ENCODE peak calls at places on chromosomes 4 and X, in six cellular contexts. One of them, this sample, is unnamed.

GRCh38 chr4:99614491-99614890 is 39.9 kb downstream of the MTTP start:
- DNase-seq in foreskin fibroblast: no peak
- DNase-seq in left ventricle myocardium inferior: no peak
- DNase-seq in brain microvascular endothelial cell: no peak
- DNase-seq in lung: no peak
- DNase-seq in right atrium auricular region: no peak
- DNase-seq in this sample: no peak

GRCh38 chr4:11446156-11446811 is 17.6 kb upstream of the HS3ST1 start:
- DNase-seq in foreskin fibroblast: no peak
- DNase-seq in left ventricle myocardium inferior: no peak
- DNase-seq in brain microvascular endothelial cell: peak; percentile 5
- DNase-seq in lung: no peak
- DNase-seq in right atrium auricular region: no peak
- DNase-seq in this sample: peak; percentile 68

GRCh38 chrX:134688839-134689238 is 30.6 kb upstream of the PLAC1 start:
- DNase-seq in foreskin fibroblast: peak; percentile 38
- DNase-seq in left ventricle myocardium inferior: no peak
- DNase-seq in brain microvascular endothelial cell: peak; percentile 18
- DNase-seq in lung: no peak
- DNase-seq in right atrium auricular region: no peak
- DNase-seq in this sample: peak; percentile 42

GRCh38 chr4:16079046-16079445 is 4.8 kb downstream of the PROM1 start:
- DNase-seq in foreskin fibroblast: no peak
- DNase-seq in left ventricle myocardium inferior: no peak
- DNase-seq in brain microvascular endothelial cell: no peak
- DNase-seq in lung: no peak
- DNase-seq in right atrium auricular region: no peak
- DNase-seq in this sample: no peak

GRCh38 chr4:25970691-25971427 is 56.8 kb downstream of the SMIM20 start:
- DNase-seq in foreskin fibroblast: peak; percentile 14
- DNase-seq in left ventricle myocardium inferior: no peak
- DNase-seq in brain microvascular endothelial cell: peak; percentile 33
- DNase-seq in lung: no peak
- DNase-seq in right atrium auricular region: no peak
- DNase-seq in this sample: no peak

GRCh38 chrX:18210470-18210869 is 10.2 kb downstream of the BEND2 start:
- DNase-seq in foreskin fibroblast: peak; percentile 31
- DNase-seq in left ventricle myocardium inferior: no peak
- DNase-seq in brain microvascular endothelial cell: no peak
- DNase-seq in lung: no peak
- DNase-seq in right atrium auricular region: no peak
- DNase-seq in this sample: peak; percentile 46

GRCh38 chr4:159455675-159456235 is 352.9 kb downstream of the RAPGEF2 start:
- DNase-seq in foreskin fibroblast: peak; percentile 53
- DNase-seq in left ventricle myocardium inferior: no peak
- DNase-seq in brain microvascular endothelial cell: peak; percentile 62
- DNase-seq in lung: no peak
- DNase-seq in right atrium auricular region: no peak
- DNase-seq in this sample: peak; percentile 51

GRCh38 chr4:26671111-26671510 is 87.2 kb downstream of the TBC1D19 start:
- DNase-seq in foreskin fibroblast: no peak
- DNase-seq in left ventricle myocardium inferior: no peak
- DNase-seq in brain microvascular endothelial cell: no peak
- DNase-seq in lung: no peak
- DNase-seq in right atrium auricular region: no peak
- DNase-seq in this sample: no peak

GRCh38 chr4:6019316-6020263 is 1.4 kb upstream of the C4orf50 start:
- DNase-seq in foreskin fibroblast: peak; percentile 13
- DNase-seq in left ventricle myocardium inferior: no peak
- DNase-seq in brain microvascular endothelial cell: peak; percentile 53
- DNase-seq in lung: peak; percentile 36
- DNase-seq in right atrium auricular region: peak; percentile 62
- DNase-seq in this sample: peak; percentile 38

GRCh38 chrX:39527045-39527444 is 570.7 kb downstream of the BCOR start:
- DNase-seq in foreskin fibroblast: peak; percentile 43
- DNase-seq in left ventricle myocardium inferior: no peak
- DNase-seq in brain microvascular endothelial cell: peak; percentile 52
- DNase-seq in lung: no peak
- DNase-seq in right atrium auricular region: no peak
- DNase-seq in this sample: peak; percentile 37

GRCh38 chrX:87017210-87017609 is 500.4 kb upstream of the KLHL4 start:
- DNase-seq in foreskin fibroblast: no peak
- DNase-seq in left ventricle myocardium inferior: no peak
- DNase-seq in brain microvascular endothelial cell: no peak
- DNase-seq in lung: no peak
- DNase-seq in right atrium auricular region: no peak
- DNase-seq in this sample: no peak

GRCh38 chr4:54067163-54067562 is 2.8 kb upstream of the CHIC2 start:
- DNase-seq in foreskin fibroblast: peak; percentile 93
- DNase-seq in left ventricle myocardium inferior: peak; percentile 37
- DNase-seq in brain microvascular endothelial cell: no peak
- DNase-seq in lung: no peak
- DNase-seq in right atrium auricular region: peak; percentile 87
- DNase-seq in this sample: peak; percentile 98

GRCh38 chr4:78370625-78371372 is 180.8 kb upstream of the ANXA3 start:
- DNase-seq in foreskin fibroblast: no peak
- DNase-seq in left ventricle myocardium inferior: no peak
- DNase-seq in brain microvascular endothelial cell: no peak
- DNase-seq in lung: no peak
- DNase-seq in right atrium auricular region: no peak
- DNase-seq in this sample: peak; percentile 10

GRCh38 chr4:10161840-10162239 is 45.2 kb upstream of the WDR1 start:
- DNase-seq in foreskin fibroblast: no peak
- DNase-seq in left ventricle myocardium inferior: no peak
- DNase-seq in brain microvascular endothelial cell: no peak
- DNase-seq in lung: no peak
- DNase-seq in right atrium auricular region: no peak
- DNase-seq in this sample: no peak

GRCh38 chr4:37685726-37686372 is 327 bp downstream of the RELL1 start:
- DNase-seq in foreskin fibroblast: peak; percentile 71
- DNase-seq in left ventricle myocardium inferior: peak; percentile 58
- DNase-seq in brain microvascular endothelial cell: peak; percentile 26
- DNase-seq in lung: peak; percentile 48
- DNase-seq in right atrium auricular region: no peak
- DNase-seq in this sample: no peak

GRCh38 chr4:97720869-97721432 is 422.3 kb downstream of the STPG2 start:
- DNase-seq in foreskin fibroblast: no peak
- DNase-seq in left ventricle myocardium inferior: no peak
- DNase-seq in brain microvascular endothelial cell: peak; percentile 59
- DNase-seq in lung: no peak
- DNase-seq in right atrium auricular region: no peak
- DNase-seq in this sample: peak; percentile 30

GRCh38 chr4:139903845-139904244 is 238.2 kb downstream of the MGST2 start:
- DNase-seq in foreskin fibroblast: peak; percentile 47
- DNase-seq in left ventricle myocardium inferior: no peak
- DNase-seq in brain microvascular endothelial cell: no peak
- DNase-seq in lung: no peak
- DNase-seq in right atrium auricular region: no peak
- DNase-seq in this sample: no peak

DNA sequence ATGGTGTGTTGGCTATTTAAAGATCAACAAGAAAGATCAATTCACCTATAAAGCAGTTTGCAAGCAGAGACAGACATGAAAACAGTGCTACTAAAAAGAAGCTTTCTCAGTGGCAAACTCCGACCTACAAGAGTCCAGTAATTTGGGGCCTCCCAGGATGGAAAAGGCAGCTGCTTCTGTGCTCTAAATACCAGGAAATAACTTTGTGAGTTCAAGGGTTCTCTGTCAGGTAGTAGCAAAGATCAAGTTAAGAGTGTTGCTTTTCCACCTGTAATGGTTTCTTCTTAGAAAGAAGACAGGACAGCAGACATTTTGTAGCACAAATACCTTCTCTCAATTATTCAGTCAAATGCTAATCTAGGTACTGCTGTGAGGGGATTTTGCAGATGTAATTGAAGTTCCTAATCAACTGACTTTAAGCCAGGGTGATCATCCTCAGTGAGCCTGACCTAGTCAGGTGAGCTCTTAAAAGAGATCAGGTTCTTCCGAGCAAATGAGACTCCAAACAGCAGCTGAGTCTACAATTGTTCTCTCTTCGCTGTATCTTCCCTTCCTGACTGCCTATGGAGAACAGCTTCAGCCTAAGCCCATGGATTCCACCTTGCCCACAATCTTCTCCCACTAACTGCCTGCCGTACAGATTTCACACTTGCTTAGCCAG is 13.5 kb downstream of the ANKRD17 start:
- DNase-seq in foreskin fibroblast: no peak
- DNase-seq in left ventricle myocardium inferior: no peak
- DNase-seq in brain microvascular endothelial cell: no peak
- DNase-seq in lung: no peak
- DNase-seq in right atrium auricular region: no peak
- DNase-seq in this sample: no peak
- H3K4me3 ChIP-seq in foreskin fibroblast: no peak overlapping the region
- H3K4me3 ChIP-seq in left ventricle myocardium inferior: no peak overlapping the region
- H3K4me3 ChIP-seq in brain microvascular endothelial cell: no peak overlapping the region
- H3K4me3 ChIP-seq in lung: no peak overlapping the region
- H3K4me3 ChIP-seq in right atrium auricular region: no peak overlapping the region
- H3K4me3 ChIP-seq in this sample: no peak overlapping the region

DNA sequence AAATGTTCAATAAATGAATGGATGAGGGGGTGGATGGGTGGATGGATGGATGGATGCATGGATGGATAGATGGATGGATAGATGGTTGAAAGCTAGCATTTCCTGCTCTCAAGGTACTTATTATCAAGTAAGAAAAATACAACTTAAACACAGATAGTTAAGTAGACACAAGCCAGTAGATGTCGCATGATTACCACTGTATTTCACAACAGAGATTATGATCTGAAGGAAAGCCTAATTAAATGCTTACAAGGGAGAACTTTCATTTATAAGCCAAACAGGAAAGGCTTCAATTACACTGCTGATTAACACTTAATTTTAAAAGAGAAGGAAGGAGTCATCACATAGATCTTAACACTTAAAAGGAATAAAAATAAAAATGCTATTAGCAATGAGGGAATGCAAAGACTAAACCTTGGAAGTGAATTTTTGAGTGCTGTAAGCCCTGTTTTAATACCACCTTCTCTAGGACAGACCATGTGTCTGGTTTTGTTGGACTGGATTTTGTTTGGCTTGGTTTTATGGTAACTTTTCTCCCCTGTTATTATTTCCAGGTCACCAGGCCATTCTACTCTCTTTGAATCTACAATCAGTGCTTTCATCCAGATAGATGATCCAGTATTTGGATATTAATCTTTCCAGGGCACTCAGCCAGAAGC is 75.4 kb upstream of the SLC39A8 start:
- DNase-seq in foreskin fibroblast: peak; percentile 57
- DNase-seq in left ventricle myocardium inferior: no peak
- DNase-seq in brain microvascular endothelial cell: no peak
- DNase-seq in lung: no peak
- DNase-seq in right atrium auricular region: no peak
- DNase-seq in this sample: peak; percentile 50
- TF ChIP-seq CTCF in foreskin fibroblast: no peak
- TF ChIP-seq CTCF in left ventricle myocardium inferior: no peak
- TF ChIP-seq CTCF in brain microvascular endothelial cell: no peak
- TF ChIP-seq CTCF in lung: no peak
- TF ChIP-seq CTCF in right atrium auricular region: no peak
- TF ChIP-seq CTCF in this sample: peak; percentile 18

GRCh38 chrX:69615323-69615722 is 590 bp upstream of the EDA start:
- DNase-seq in foreskin fibroblast: no peak
- DNase-seq in left ventricle myocardium inferior: no peak
- DNase-seq in brain microvascular endothelial cell: no peak
- DNase-seq in lung: no peak
- DNase-seq in right atrium auricular region: no peak
- DNase-seq in this sample: no peak

GRCh38 chrX:69618803-69619202 is 2.9 kb downstream of the EDA start:
- DNase-seq in foreskin fibroblast: peak; percentile 13
- DNase-seq in left ventricle myocardium inferior: no peak
- DNase-seq in brain microvascular endothelial cell: peak; percentile 5
- DNase-seq in lung: no peak
- DNase-seq in right atrium auricular region: no peak
- DNase-seq in this sample: peak; percentile 4

GRCh38 chrX:69614896-69615295 is 1.0 kb upstream of the EDA start:
- DNase-seq in foreskin fibroblast: peak; percentile 1
- DNase-seq in left ventricle myocardium inferior: no peak
- DNase-seq in brain microvascular endothelial cell: no peak
- DNase-seq in lung: no peak
- DNase-seq in right atrium auricular region: no peak
- DNase-seq in this sample: no peak

GRCh38 chrX:69615779-69616519 is at the start of gene EDA:
- DNase-seq in foreskin fibroblast: peak; percentile 76
- DNase-seq in left ventricle myocardium inferior: peak; percentile 87
- DNase-seq in brain microvascular endothelial cell: peak; percentile 43
- DNase-seq in lung: peak; percentile 80
- DNase-seq in right atrium auricular region: peak; percentile 72
- DNase-seq in this sample: peak; percentile 28

DNA sequence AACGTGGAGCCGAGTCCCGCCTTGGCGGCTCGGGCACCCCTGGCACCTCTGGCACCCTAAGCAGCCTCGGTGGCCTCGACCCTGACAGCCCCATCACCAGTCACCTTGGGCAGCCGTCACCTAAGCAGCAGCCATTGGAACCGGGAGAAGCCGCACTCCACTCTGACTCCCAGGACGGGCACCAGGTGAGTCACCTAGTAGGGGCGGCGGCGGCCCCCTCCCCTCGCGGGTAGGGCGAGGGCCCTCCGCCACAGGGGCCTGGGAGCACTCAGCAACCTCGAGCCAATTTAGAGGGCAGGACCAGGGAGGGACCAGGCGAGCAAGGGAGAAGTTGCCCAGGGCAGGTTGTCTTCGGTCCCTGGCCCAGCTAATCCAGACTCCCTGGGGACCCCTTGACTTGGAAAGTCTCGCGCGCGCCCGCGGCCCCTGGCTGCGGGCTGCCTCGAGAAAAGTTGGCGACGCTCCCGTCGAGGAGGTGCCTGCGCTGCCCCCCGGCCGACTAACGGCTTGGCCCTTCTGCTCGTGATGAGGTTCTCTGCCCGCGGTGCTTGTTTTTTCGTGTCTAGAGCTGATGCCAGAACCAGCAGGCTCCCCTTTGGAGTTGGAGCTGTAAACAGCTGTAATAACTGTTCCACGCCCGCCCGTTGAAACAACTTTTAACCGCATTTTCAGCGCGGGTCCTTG is 749 bp downstream of the EDA start:
- DNase-seq in foreskin fibroblast: peak; percentile 6
- DNase-seq in left ventricle myocardium inferior: peak; percentile 33
- DNase-seq in brain microvascular endothelial cell: no peak
- DNase-seq in lung: no peak
- DNase-seq in right atrium auricular region: peak; percentile 59
- DNase-seq in this sample: no peak
- H3K4me3 ChIP-seq in foreskin fibroblast: peak overlapping the region; percentile 43
- H3K4me3 ChIP-seq in left ventricle myocardium inferior: peak overlapping the region; percentile 76
- H3K4me3 ChIP-seq in brain microvascular endothelial cell: peak overlapping the region; percentile 42
- H3K4me3 ChIP-seq in lung: peak overlapping the region; percentile 59
- H3K4me3 ChIP-seq in right atrium auricular region: peak overlapping the region; percentile 65
- H3K4me3 ChIP-seq in this sample: no peak overlapping the region

DNA sequence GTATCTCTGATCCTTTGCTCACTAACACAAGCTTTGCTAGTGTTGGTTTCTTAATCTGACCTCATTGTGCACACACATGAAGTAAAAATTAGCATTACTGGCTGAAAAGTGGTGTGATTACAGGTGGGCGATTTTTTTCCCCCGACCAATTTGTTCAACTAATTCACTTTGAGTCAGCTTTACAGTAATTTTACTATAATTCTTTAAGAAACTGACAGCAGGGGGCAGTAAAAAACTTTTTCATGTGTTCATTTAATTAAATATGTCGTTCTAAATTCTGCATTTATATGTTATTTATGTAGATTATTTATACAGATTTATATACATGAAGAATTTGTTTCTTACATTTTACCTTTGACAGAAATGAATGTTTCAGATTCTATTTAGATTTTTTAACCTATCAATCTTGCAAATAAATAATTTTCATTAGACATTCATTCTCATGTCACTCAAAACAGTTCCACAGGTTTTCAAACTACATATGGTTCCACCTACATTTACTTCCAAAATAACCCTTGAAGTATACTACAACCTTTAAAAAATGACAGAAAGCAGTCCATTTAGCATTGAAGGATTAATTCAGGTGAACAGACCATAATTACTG is 17.5 kb downstream of the PALLD start:
- DNase-seq in foreskin fibroblast: peak; percentile 56
- DNase-seq in left ventricle myocardium inferior: no peak
- DNase-seq in brain microvascular endothelial cell: no peak
- DNase-seq in lung: no peak
- DNase-seq in right atrium auricular region: no peak
- DNase-seq in this sample: peak; percentile 70
- TF ChIP-seq CTCF in foreskin fibroblast: no peak
- TF ChIP-seq CTCF in left ventricle myocardium inferior: peak; percentile 67
- TF ChIP-seq CTCF in brain microvascular endothelial cell: no peak
- TF ChIP-seq CTCF in lung: no peak
- TF ChIP-seq CTCF in right atrium auricular region: peak; percentile 38
- TF ChIP-seq CTCF in this sample: peak; percentile 23

This sample was measured in fibroblast of the aortic adventitia.